ENCODE peak calls at places on chromosome 18, in four cellular contexts. One of them, this sample, is unnamed.

GRCh38 chr18:68940039-68940438 is 142.2 kb downstream of the CCDC102B start:
- DNase-seq in activated CD8-positive, alpha-beta memory T cell treated with anti-CD3 and anti-CD28 coated beads for 24 hours: no peak
- DNase-seq in KBM-7: no peak
- DNase-seq in T follicular helper cell: no peak
- DNase-seq in this sample: no peak

GRCh38 chr18:43277164-43277600 is at the start of gene SYT4:
- DNase-seq in KBM-7: no peak
- DNase-seq in activated CD8-positive, alpha-beta memory T cell treated with anti-CD3 and anti-CD28 coated beads for 24 hours: no peak
- DNase-seq in T follicular helper cell: no peak
- DNase-seq in this sample: peak

GRCh38 chr18:48151421-48152095 is 221.1 kb upstream of the SMAD2 start:
- DNase-seq in activated CD8-positive, alpha-beta memory T cell treated with anti-CD3 and anti-CD28 coated beads for 24 hours: no peak
- DNase-seq in KBM-7: no peak
- DNase-seq in T follicular helper cell: no peak
- DNase-seq in this sample: no peak

GRCh38 chr18:36450264-36450663 is 152.8 kb downstream of the FHOD3 start:
- DNase-seq in T follicular helper cell: no peak
- DNase-seq in KBM-7: no peak
- DNase-seq in activated CD8-positive, alpha-beta memory T cell treated with anti-CD3 and anti-CD28 coated beads for 24 hours: no peak
- DNase-seq in this sample: no peak

GRCh38 chr18:54149078-54149697 is 75.3 kb downstream of the MBD2 start:
- DNase-seq in activated CD8-positive, alpha-beta memory T cell treated with anti-CD3 and anti-CD28 coated beads for 24 hours: no peak
- DNase-seq in T follicular helper cell: no peak
- DNase-seq in KBM-7: no peak
- DNase-seq in this sample: no peak

GRCh38 chr18:28040720-28041119 is 136.2 kb downstream of the CDH2 start:
- DNase-seq in activated CD8-positive, alpha-beta memory T cell treated with anti-CD3 and anti-CD28 coated beads for 24 hours: no peak
- DNase-seq in KBM-7: no peak
- DNase-seq in T follicular helper cell: no peak
- DNase-seq in this sample: no peak

GRCh38 chr18:23178661-23179081 is 43.4 kb downstream of the CABLES1 start:
- DNase-seq in KBM-7: no peak
- DNase-seq in activated CD8-positive, alpha-beta memory T cell treated with anti-CD3 and anti-CD28 coated beads for 24 hours: no peak
- DNase-seq in T follicular helper cell: no peak
- DNase-seq in this sample: no peak

GRCh38 chr18:58608216-58608615 is 20.7 kb downstream of the ALPK2 start:
- DNase-seq in T follicular helper cell: no peak
- DNase-seq in KBM-7: no peak
- DNase-seq in activated CD8-positive, alpha-beta memory T cell treated with anti-CD3 and anti-CD28 coated beads for 24 hours: peak
- DNase-seq in this sample: no peak

GRCh38 chr18:34760444-34760843 is 50.3 kb downstream of the DTNA start:
- DNase-seq in T follicular helper cell: no peak
- DNase-seq in activated CD8-positive, alpha-beta memory T cell treated with anti-CD3 and anti-CD28 coated beads for 24 hours: no peak
- DNase-seq in KBM-7: no peak
- DNase-seq in this sample: no peak

GRCh38 chr18:11260963-11261441 is 111.6 kb upstream of the PIEZO2 start:
- DNase-seq in activated CD8-positive, alpha-beta memory T cell treated with anti-CD3 and anti-CD28 coated beads for 24 hours: no peak
- DNase-seq in KBM-7: no peak
- DNase-seq in T follicular helper cell: no peak
- DNase-seq in this sample: no peak

GRCh38 chr18:62434798-62435197 is 88.0 kb upstream of the ZCCHC2 start:
- DNase-seq in KBM-7: no peak
- DNase-seq in T follicular helper cell: no peak
- DNase-seq in activated CD8-positive, alpha-beta memory T cell treated with anti-CD3 and anti-CD28 coated beads for 24 hours: no peak
- DNase-seq in this sample: no peak

GRCh38 chr18:49728542-49728941 is 84.8 kb downstream of the ACAA2 start:
- DNase-seq in T follicular helper cell: no peak
- DNase-seq in activated CD8-positive, alpha-beta memory T cell treated with anti-CD3 and anti-CD28 coated beads for 24 hours: peak
- DNase-seq in KBM-7: peak
- DNase-seq in this sample: no peak

GRCh38 chr18:9934274-9934673 is 20.5 kb downstream of the VAPA start:
- DNase-seq in KBM-7: no peak
- DNase-seq in activated CD8-positive, alpha-beta memory T cell treated with anti-CD3 and anti-CD28 coated beads for 24 hours: no peak
- DNase-seq in T follicular helper cell: no peak
- DNase-seq in this sample: no peak

GRCh38 chr18:62279561-62279960 is 45.5 kb upstream of the TNFRSF11A start:
- DNase-seq in activated CD8-positive, alpha-beta memory T cell treated with anti-CD3 and anti-CD28 coated beads for 24 hours: no peak
- DNase-seq in KBM-7: no peak
- DNase-seq in T follicular helper cell: no peak
- DNase-seq in this sample: no peak

This sample was measured in cardiac septum.